ENCODE peak calls at places on chromosomes 11 and 22, in five cellular contexts. B is Peyer's patch, M is A549, J is HCT116, V is GM12864. N is an unnamed sample.

GRCh38 chr22:32843300-32843699 is 41.8 kb downstream of the TIMP3 start:
- DNase-seq in J (no peak), M (no peak), V (no peak), B (no peak), N (no peak)

GRCh38 chr22:37505989-37506388 is 13.2 kb downstream of the CARD10 start:
- DNase-seq in M (no peak), V (no peak), B (no peak), J (no peak), N (no peak)

GRCh38 chr11:96275807-96276594 is 67.0 kb downstream of the MAML2 start:
- DNase-seq in B (no peak), M (no peak), J (no peak), V (no peak), N (no peak)

GRCh38 chr22:26182723-26183122 is 13.5 kb downstream of the SEZ6L start:
- DNase-seq in M (no peak), B (no peak), J (no peak), V (no peak), N (no peak)

GRCh38 chr11:44877908-44878459 is 72.7 kb downstream of the TP53I11 start:
- DNase-seq in V (no peak), M (no peak), B (no peak), J (no peak), N (no peak)

GRCh38 chr11:70483077-70483861 is 84.9 kb downstream of the CTTN start:
- DNase-seq in J (peak), B (peak), V (no peak), M (peak), N (no peak)

GRCh38 chr11:2166091-2166851 is 5.3 kb upstream of the INS start:
- DNase-seq in V (no peak), M (no peak), B (no peak), J (no peak), N (no peak)

GRCh38 chr22:46948411-46949144 is 186.1 kb downstream of the TBC1D22A start:
- DNase-seq in B (no peak), J (no peak), M (no peak), V (no peak), N (no peak)

DNA sequence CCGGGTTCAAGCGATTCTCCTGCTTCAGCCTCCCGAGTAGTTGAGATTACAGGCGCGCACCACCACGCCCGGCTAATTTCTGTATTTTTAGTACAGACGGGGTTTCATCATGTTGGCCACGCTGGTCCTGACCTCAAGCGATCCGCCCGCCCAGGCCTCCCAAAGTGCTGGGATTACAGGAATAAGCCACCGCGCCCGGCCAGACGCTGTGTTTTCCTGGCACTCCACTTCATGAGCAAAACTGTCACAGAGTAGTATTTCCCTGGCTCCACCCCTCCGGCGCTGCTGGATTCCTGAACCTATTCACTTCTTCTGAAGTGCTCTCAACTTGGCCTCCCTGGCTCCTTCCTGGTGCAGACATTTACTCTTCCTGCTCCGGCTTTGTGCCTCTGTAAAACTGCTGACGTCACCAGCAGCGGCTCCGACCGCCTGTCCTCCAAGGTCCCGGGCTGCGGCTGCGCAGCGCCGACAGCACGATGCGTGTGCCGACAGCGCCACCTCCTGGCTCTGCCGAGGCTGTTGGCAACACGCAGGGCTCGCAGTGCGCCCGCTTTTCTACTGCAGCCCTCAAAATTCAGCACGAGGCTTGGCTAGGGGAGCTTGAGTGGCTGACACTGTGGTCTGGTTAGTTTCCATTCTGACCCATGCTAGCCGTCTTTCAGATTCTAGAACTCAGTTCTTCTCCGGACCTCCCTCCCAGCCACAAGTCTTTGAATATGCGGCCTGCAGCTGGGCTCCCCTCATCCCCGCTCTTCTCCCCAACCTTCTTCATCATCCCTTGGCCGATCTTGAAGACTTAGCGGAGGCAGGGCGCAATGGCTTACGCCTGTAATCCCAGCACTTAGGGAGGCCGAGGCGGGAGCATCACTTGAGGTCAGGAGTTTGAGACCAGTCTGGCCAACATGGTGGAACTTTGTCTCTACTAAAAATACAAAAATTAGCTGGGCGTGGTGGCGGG is 36.6 kb downstream of the APOL3 start:
- DNase-seq in M (peak), B (peak), J (peak), V (peak), N (peak)
- H3K4me3 ChIP-seq in M (no peak), B (peak), J (peak), V (peak), N (no peak)

DNA sequence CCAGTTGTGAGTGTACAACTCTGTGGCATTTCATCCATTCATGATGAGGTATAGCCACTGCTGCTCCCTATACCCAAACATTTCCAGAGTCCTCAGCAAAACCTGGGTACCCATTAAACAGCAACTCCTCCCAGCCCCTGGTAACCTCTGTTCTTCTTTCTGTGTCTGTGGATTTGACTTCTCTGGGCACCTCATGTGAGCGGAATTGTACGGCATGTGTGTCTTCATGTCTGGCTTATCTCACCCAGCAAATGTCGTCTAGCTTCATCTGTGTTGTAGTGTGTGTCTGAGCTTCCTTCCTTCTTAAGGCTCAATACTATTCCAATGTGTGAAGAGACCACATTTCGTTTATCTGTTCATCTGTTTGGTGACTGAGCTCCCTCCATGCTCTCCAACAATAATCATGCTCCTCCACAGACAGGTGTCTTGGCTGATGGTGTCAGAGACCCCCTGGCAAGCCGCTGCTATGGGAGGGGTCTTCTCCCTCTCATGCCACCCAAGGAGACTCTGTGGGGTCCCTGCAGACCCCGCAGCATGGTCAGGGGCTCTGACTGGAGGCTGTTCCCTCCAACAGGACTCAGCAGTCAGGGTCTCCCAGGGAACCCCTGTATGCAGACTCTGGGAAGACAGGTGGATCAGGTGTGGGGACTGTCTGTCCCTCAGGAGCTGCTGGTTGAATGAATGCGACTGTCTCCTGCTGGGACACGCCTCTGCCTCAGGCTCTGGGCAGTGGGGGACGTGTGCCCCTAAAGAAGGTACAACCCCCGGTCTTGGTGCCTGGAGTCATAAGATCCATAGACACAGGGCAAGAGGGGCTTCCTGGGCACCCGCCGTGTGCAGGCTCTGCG is 52.7 kb downstream of the SMIM38 start:
- DNase-seq in J (no peak), M (no peak), B (no peak), V (no peak), N (no peak)
- TF ChIP-seq CTCF in J (no peak), M (no peak), B (no peak), V (no peak), N (no peak)

GRCh38 chr22:31816750-31817149 is 62.9 kb downstream of the DEPDC5 start:
- DNase-seq in B (no peak), M (no peak), V (no peak), J (no peak), N (no peak)

GRCh38 chr22:31818481-31819392 is 64.9 kb downstream of the DEPDC5 start:
- DNase-seq in M (no peak), J (no peak), V (no peak), B (no peak), N (no peak)

GRCh38 chr22:31814942-31815341 is 61.1 kb downstream of the DEPDC5 start:
- DNase-seq in V (no peak), M (no peak), J (no peak), B (peak), N (no peak)

DNA sequence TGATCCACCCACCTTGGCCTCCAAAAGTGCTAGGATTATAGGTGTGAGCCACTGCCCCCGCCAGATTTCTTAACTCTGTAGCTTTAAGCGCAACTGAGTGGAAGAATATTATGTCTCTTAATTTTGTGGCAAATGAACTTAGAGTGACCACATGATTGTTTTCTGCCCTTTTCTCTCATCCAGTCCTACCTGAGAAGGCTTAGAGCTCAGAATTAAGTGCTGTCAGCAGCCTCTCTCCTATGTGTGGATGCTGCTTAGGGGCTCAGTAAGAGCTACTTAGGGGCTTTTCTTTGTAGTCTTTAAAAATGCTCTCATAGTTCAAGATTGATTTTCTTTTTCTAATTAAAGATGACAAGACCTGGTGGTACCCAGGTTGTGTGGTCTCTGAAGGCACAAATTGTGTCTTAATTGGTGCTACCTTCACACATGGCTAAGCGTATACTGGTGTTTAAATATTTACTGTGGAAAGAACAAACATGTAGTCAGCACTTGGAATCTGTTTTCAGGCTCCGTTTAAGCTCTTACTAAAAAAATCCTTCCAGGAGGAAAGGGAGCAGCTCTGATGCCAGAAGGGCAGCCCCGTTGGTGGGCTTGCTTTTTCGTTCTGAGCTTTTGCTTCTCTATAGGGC is 59.3 kb downstream of the DEPDC5 start:
- DNase-seq in J (no peak), M (no peak), V (no peak), B (no peak), N (no peak)
- H3K4me3 ChIP-seq in J (no peak), M (no peak), V (no peak), B (no peak), N (no peak)

GRCh38 chr11:13602844-13603243 is 65.6 kb upstream of the FAR1 start:
- DNase-seq in M (no peak), B (no peak), J (no peak), V (no peak), N (no peak)
- TF ChIP-seq CTCF in M (no peak), B (no peak), J (peak), V (peak), N (no peak)